ENCODE peak calls at places on chromosomes 12 and 14, in eight cellular contexts. F is tibial nerve; I is posterior cingulate gyrus; G is activated CD4-positive, alpha-beta T cell treated with anti-CD3 and anti-CD28 coated beads, Interleukin-2, amount 50 U/mL, for 1 hour; A is myocyte; C is DMS 273 treated with DMSO at 0.1 percent for 48 hours; N is nephron progenitor cell; Q is NCI-H1694. U is an unnamed sample.

GRCh38 chr14:105859717-105860614 is 333.6 kb downstream of the TMEM121 start:
- DNase-seq in F (no peak), I (no peak), G (peak), A (no peak), C (no peak), N (no peak), Q (no peak), U (no peak)

GRCh38 chr14:39368261-39368959 is 63.8 kb downstream of the FBXO33 start:
- DNase-seq in F (no peak), I (no peak), G (peak), A (peak), C (peak), N (peak), Q (peak), U (peak)

GRCh38 chr12:112381421-112381897 is 772 bp downstream of the HECTD4 start:
- DNase-seq in F (no peak), I (no peak), G (peak), A (peak), C (no peak), N (peak), Q (no peak), U (no peak)

GRCh38 chr12:32824596-32824995 is 68.9 kb upstream of the YARS2 start:
- DNase-seq in F (no peak), I (no peak), G (no peak), A (no peak), C (no peak), N (no peak), Q (no peak), U (no peak)

GRCh38 chr12:46402451-46402850 is 29.9 kb upstream of the SLC38A2 start:
- DNase-seq in F (no peak), I (no peak), G (no peak), A (peak), C (no peak), N (no peak), Q (no peak), U (no peak)

GRCh38 chr14:69495341-69495921 is 10.9 kb downstream of the PLEKHD1 start:
- DNase-seq in F (no peak), I (no peak), G (no peak), A (no peak), C (no peak), N (no peak), Q (no peak), U (no peak)

GRCh38 chr14:74965770-74966153 is 10.4 kb upstream of the PGF start:
- DNase-seq in F (no peak), I (no peak), G (no peak), A (no peak), C (no peak), N (no peak), Q (no peak), U (no peak)

GRCh38 chr14:58703149-58703509 is 65.4 kb downstream of the DACT1 start:
- DNase-seq in F (no peak), I (no peak), G (no peak), A (no peak), C (no peak), N (no peak), Q (no peak), U (no peak)

GRCh38 chr12:40207551-40207950 is 17.2 kb upstream of the LRRK2 start:
- DNase-seq in F (no peak), I (no peak), G (no peak), A (no peak), C (no peak), N (no peak), Q (no peak), U (no peak)